ENCODE peak calls at places on chromosome 2, in four cellular contexts. F is Right ventricle myocardium superior, N is T-helper 2 cell, H is iris pigment epithelial cell. Y is an unnamed sample.

GRCh38 chr2:112724611-112725525 is 4.0 kb downstream of the NT5DC4 start:
- DNase-seq in F (no peak), N (no peak), H (no peak), Y (peak)

GRCh38 chr2:39176997-39177396 is 56.1 kb upstream of the SOS1 start:
- DNase-seq in F (no peak), N (no peak), H (no peak), Y (no peak)

GRCh38 chr2:70931376-70932000 is 4.2 kb upstream of the ATP6V1B1 start:
- DNase-seq in F (no peak), N (no peak), H (no peak), Y (no peak)

GRCh38 chr2:230951396-230951795 is 26.4 kb upstream of the GPR55 start:
- DNase-seq in F (no peak), N (no peak), H (no peak), Y (no peak)

GRCh38 chr2:205612661-205613060 is 69.6 kb upstream of the NRP2 start:
- DNase-seq in F (no peak), N (no peak), H (no peak), Y (no peak)

GRCh38 chr2:81589406-81589805 is 1284.9 kb upstream of the LRRTM1 start:
- DNase-seq in F (no peak), N (no peak), H (no peak), Y (no peak)

GRCh38 chr2:217846321-217846743 is 156.5 kb downstream of the TNS1 start:
- DNase-seq in F (peak), N (no peak), H (no peak), Y (no peak)

GRCh38 chr2:166126014-166126639 is 1.7 kb downstream of the SCN1A start:
- DNase-seq in F (no peak), N (no peak), H (peak), Y (no peak)

GRCh38 chr2:103161456-103162289 is 399.8 kb downstream of the TMEM182 start:
- DNase-seq in F (no peak), N (no peak), H (peak), Y (peak)

Y was measured in A549.